ENCODE peak calls at places on chromosomes 6 and 20, in five cellular contexts. G is ELR, O is choroid plexus epithelial cell, N is iris pigment epithelial cell, A is T-helper 2 cell. X is an unnamed sample.

GRCh38 chr20:17762873-17763557 is 63.2 kb downstream of the BANF2 start:
- DNase-seq in G (no peak), O (no peak), N (no peak), A (no peak), X (no peak)

GRCh38 chr6:161079566-161080262 is 88.1 kb downstream of the MAP3K4 start:
- DNase-seq in G (peak; percentile 91), O (peak; percentile 67), N (peak; percentile 90), A (no peak), X (no peak)

GRCh38 chr6:125784365-125784764 is 6.4 kb upstream of the NCOA7 start:
- DNase-seq in G (no peak), O (peak; percentile 54), N (peak; percentile 61), A (no peak), X (no peak)

GRCh38 chr6:10495014-10495413 is 26.1 kb upstream of the GCNT2 start:
- DNase-seq in G (no peak), O (no peak), N (no peak), A (no peak), X (no peak)

GRCh38 chr6:45563092-45563491 is 185.4 kb upstream of the SUPT3H start:
- DNase-seq in G (no peak), O (peak; percentile 56), N (peak; percentile 38), A (no peak), X (no peak)

GRCh38 chr6:10908228-10908627 is 21.4 kb downstream of the SYCP2L start:
- DNase-seq in G (no peak), O (no peak), N (no peak), A (no peak), X (no peak)

GRCh38 chr6:168713839-168714238 is 272.9 kb downstream of the SMOC2 start:
- DNase-seq in G (peak; percentile 5), O (peak; percentile 2), N (peak; percentile 2), A (no peak), X (peak; percentile 46)

GRCh38 chr6:13524801-13525508 is 37.6 kb upstream of the GFOD1 start:
- DNase-seq in G (no peak), O (no peak), N (no peak), A (no peak), X (no peak)

GRCh38 chr6:39812853-39813533 is 20.8 kb downstream of the DAAM2 start:
- DNase-seq in G (peak; percentile 8), O (peak; percentile 42), N (peak; percentile 7), A (no peak), X (no peak)

GRCh38 chr6:25248100-25248499 is 31.1 kb upstream of the CARMIL1 start:
- DNase-seq in G (peak; percentile 70), O (peak; percentile 73), N (peak; percentile 76), A (no peak), X (no peak)

GRCh38 chr6:27547157-27548075 is 74.5 kb upstream of the ZNF184 start:
- DNase-seq in G (peak; percentile 77), O (peak; percentile 77), N (peak; percentile 79), A (no peak), X (no peak)

GRCh38 chr20:57621426-57622200 is 1.4 kb upstream of the ZBP1 start:
- DNase-seq in G (peak; percentile 29), O (no peak), N (no peak), A (no peak), X (no peak)

GRCh38 chr20:17505664-17506517 is 25.3 kb downstream of the BFSP1 start:
- DNase-seq in G (peak; percentile 76), O (peak; percentile 55), N (peak; percentile 57), A (no peak), X (no peak)

X was measured in 8988T.